ENCODE peak calls at places on chromosomes 6 and 20, in seven cellular contexts. One of them, this sample, is unnamed.

GRCh38 chr6:3289664-3290055 is 30.9 kb downstream of the PSMG4 start:
- DNase-seq in omental fat pad: no peak
- DNase-seq in GM13976: no peak
- DNase-seq in fibroblast of gingiva: no peak
- DNase-seq in fibroblast of pulmonary artery: no peak
- DNase-seq in hippocampal formation: no peak
- DNase-seq in adrenal gland: no peak
- DNase-seq in this sample: no peak

GRCh38 chr6:109793793-109794192 is 102.7 kb downstream of the FIG4 start:
- DNase-seq in omental fat pad: no peak
- DNase-seq in GM13976: no peak
- DNase-seq in fibroblast of gingiva: peak
- DNase-seq in fibroblast of pulmonary artery: peak
- DNase-seq in hippocampal formation: no peak
- DNase-seq in adrenal gland: peak
- DNase-seq in this sample: peak

GRCh38 chr6:108120311-108120710 is 45.5 kb upstream of the NR2E1 start:
- DNase-seq in omental fat pad: no peak
- DNase-seq in GM13976: no peak
- DNase-seq in fibroblast of gingiva: no peak
- DNase-seq in fibroblast of pulmonary artery: no peak
- DNase-seq in hippocampal formation: no peak
- DNase-seq in adrenal gland: no peak
- DNase-seq in this sample: no peak

GRCh38 chr6:106547961-106548453 is 81.3 kb downstream of the RTN4IP1 start:
- DNase-seq in omental fat pad: no peak
- DNase-seq in GM13976: no peak
- DNase-seq in fibroblast of gingiva: no peak
- DNase-seq in fibroblast of pulmonary artery: peak
- DNase-seq in hippocampal formation: no peak
- DNase-seq in adrenal gland: no peak
- DNase-seq in this sample: peak

GRCh38 chr6:156378853-156379252 is 398.3 kb upstream of the ARID1B start:
- DNase-seq in omental fat pad: no peak
- DNase-seq in GM13976: no peak
- DNase-seq in fibroblast of gingiva: no peak
- DNase-seq in fibroblast of pulmonary artery: no peak
- DNase-seq in hippocampal formation: no peak
- DNase-seq in adrenal gland: no peak
- DNase-seq in this sample: no peak

GRCh38 chr6:158518196-158519127 is 41.4 kb upstream of the TMEM181 start:
- DNase-seq in omental fat pad: no peak
- DNase-seq in GM13976: peak
- DNase-seq in fibroblast of gingiva: peak
- DNase-seq in fibroblast of pulmonary artery: peak
- DNase-seq in hippocampal formation: peak
- DNase-seq in adrenal gland: peak
- DNase-seq in this sample: peak

GRCh38 chr6:43627008-43627825 is 1.8 kb downstream of the GTPBP2 start:
- DNase-seq in omental fat pad: peak
- DNase-seq in GM13976: peak
- DNase-seq in fibroblast of gingiva: peak
- DNase-seq in fibroblast of pulmonary artery: peak
- DNase-seq in hippocampal formation: peak
- DNase-seq in adrenal gland: peak
- DNase-seq in this sample: peak

GRCh38 chr20:23451956-23452487 is 654 bp downstream of the CST11 start:
- DNase-seq in omental fat pad: no peak
- DNase-seq in GM13976: no peak
- DNase-seq in fibroblast of gingiva: no peak
- DNase-seq in fibroblast of pulmonary artery: no peak
- DNase-seq in hippocampal formation: no peak
- DNase-seq in adrenal gland: no peak
- DNase-seq in this sample: no peak

GRCh38 chr6:119328866-119329806 is 20.4 kb downstream of the MAN1A1 start:
- DNase-seq in omental fat pad: no peak
- DNase-seq in GM13976: no peak
- DNase-seq in fibroblast of gingiva: no peak
- DNase-seq in fibroblast of pulmonary artery: no peak
- DNase-seq in hippocampal formation: no peak
- DNase-seq in adrenal gland: no peak
- DNase-seq in this sample: no peak

GRCh38 chr6:7296602-7297001 is 16.4 kb downstream of the SSR1 start:
- DNase-seq in omental fat pad: no peak
- DNase-seq in GM13976: no peak
- DNase-seq in fibroblast of gingiva: no peak
- DNase-seq in fibroblast of pulmonary artery: no peak
- DNase-seq in hippocampal formation: no peak
- DNase-seq in adrenal gland: no peak
- DNase-seq in this sample: no peak

GRCh38 chr6:47922391-47922790 is 140.6 kb downstream of the OPN5 start:
- DNase-seq in omental fat pad: no peak
- DNase-seq in GM13976: no peak
- DNase-seq in fibroblast of gingiva: no peak
- DNase-seq in fibroblast of pulmonary artery: no peak
- DNase-seq in hippocampal formation: peak
- DNase-seq in adrenal gland: no peak
- DNase-seq in this sample: no peak

GRCh38 chr20:38878798-38879197 is 47.4 kb upstream of the FAM83D start:
- DNase-seq in omental fat pad: no peak
- DNase-seq in GM13976: no peak
- DNase-seq in fibroblast of gingiva: no peak
- DNase-seq in fibroblast of pulmonary artery: peak
- DNase-seq in hippocampal formation: no peak
- DNase-seq in adrenal gland: no peak
- DNase-seq in this sample: peak

GRCh38 chr20:59182401-59183044 is 18.9 kb downstream of the ZNF831 start:
- DNase-seq in omental fat pad: no peak
- DNase-seq in GM13976: no peak
- DNase-seq in fibroblast of gingiva: no peak
- DNase-seq in fibroblast of pulmonary artery: no peak
- DNase-seq in hippocampal formation: no peak
- DNase-seq in adrenal gland: no peak
- DNase-seq in this sample: no peak

GRCh38 chr6:124530926-124531325 is 431.3 kb upstream of the RNF217 start:
- DNase-seq in omental fat pad: no peak
- DNase-seq in GM13976: no peak
- DNase-seq in fibroblast of gingiva: no peak
- DNase-seq in fibroblast of pulmonary artery: no peak
- DNase-seq in hippocampal formation: no peak
- DNase-seq in adrenal gland: no peak
- DNase-seq in this sample: no peak

GRCh38 chr20:13426870-13427269 is 205.8 kb downstream of the ISM1 start:
- DNase-seq in omental fat pad: no peak
- DNase-seq in GM13976: no peak
- DNase-seq in fibroblast of gingiva: peak
- DNase-seq in fibroblast of pulmonary artery: no peak
- DNase-seq in hippocampal formation: no peak
- DNase-seq in adrenal gland: no peak
- DNase-seq in this sample: no peak

GRCh38 chr6:167272156-167272555 is 19.0 kb upstream of the UNC93A start:
- DNase-seq in omental fat pad: no peak
- DNase-seq in GM13976: no peak
- DNase-seq in fibroblast of gingiva: no peak
- DNase-seq in fibroblast of pulmonary artery: no peak
- DNase-seq in hippocampal formation: no peak
- DNase-seq in adrenal gland: no peak
- DNase-seq in this sample: no peak

GRCh38 chr20:22411568-22412450 is 172.6 kb downstream of the FOXA2 start:
- DNase-seq in omental fat pad: no peak
- DNase-seq in GM13976: no peak
- DNase-seq in fibroblast of gingiva: peak
- DNase-seq in fibroblast of pulmonary artery: peak
- DNase-seq in hippocampal formation: no peak
- DNase-seq in adrenal gland: peak
- DNase-seq in this sample: peak

GRCh38 chr20:56956536-56956935 is 309.9 kb downstream of the BMP7 start:
- DNase-seq in omental fat pad: no peak
- DNase-seq in GM13976: no peak
- DNase-seq in fibroblast of gingiva: no peak
- DNase-seq in fibroblast of pulmonary artery: no peak
- DNase-seq in hippocampal formation: no peak
- DNase-seq in adrenal gland: no peak
- DNase-seq in this sample: no peak

GRCh38 chr6:20056350-20056992 is 155.8 kb downstream of the MBOAT1 start:
- DNase-seq in omental fat pad: no peak
- DNase-seq in GM13976: peak
- DNase-seq in fibroblast of gingiva: peak
- DNase-seq in fibroblast of pulmonary artery: peak
- DNase-seq in hippocampal formation: peak
- DNase-seq in adrenal gland: no peak
- DNase-seq in this sample: peak

GRCh38 chr6:28683945-28684538 is 158.4 kb downstream of the GPX5 start:
- DNase-seq in omental fat pad: no peak
- DNase-seq in GM13976: no peak
- DNase-seq in fibroblast of gingiva: peak
- DNase-seq in fibroblast of pulmonary artery: peak
- DNase-seq in hippocampal formation: no peak
- DNase-seq in adrenal gland: peak
- DNase-seq in this sample: peak

GRCh38 chr6:130229645-130230044 is 6.9 kb upstream of the SAMD3 start:
- DNase-seq in omental fat pad: no peak
- DNase-seq in GM13976: no peak
- DNase-seq in fibroblast of gingiva: no peak
- DNase-seq in fibroblast of pulmonary artery: no peak
- DNase-seq in hippocampal formation: no peak
- DNase-seq in adrenal gland: no peak
- DNase-seq in this sample: no peak

GRCh38 chr20:2986466-2986865 is 57.0 kb upstream of the GNRH2 start:
- DNase-seq in omental fat pad: no peak
- DNase-seq in GM13976: no peak
- DNase-seq in fibroblast of gingiva: peak
- DNase-seq in fibroblast of pulmonary artery: peak
- DNase-seq in hippocampal formation: no peak
- DNase-seq in adrenal gland: no peak
- DNase-seq in this sample: peak

This sample was measured in adipocyte.